ENCODE peak calls at places on chromosomes 16 and 17, in six cellular contexts. S is spleen, L is kidney epithelial cell, H is GM06990, I is uterus, P is astrocyte of the spinal cord. U is an unnamed sample.

GRCh38 chr16:56481468-56482112 is 30.2 kb downstream of the OGFOD1 start:
- DNase-seq in I (no peak), L (peak; percentile 26), P (peak; percentile 72), S (no peak), H (no peak), U (no peak)

GRCh38 chr17:48011405-48012150 is 26.0 kb downstream of the COPZ2 start:
- DNase-seq in P (no peak), H (no peak), L (no peak), I (no peak), S (peak; percentile 66), U (no peak)

GRCh38 chr17:41760878-41761277 is 25.6 kb downstream of the JUP start:
- DNase-seq in P (no peak), L (no peak), S (no peak), I (no peak), H (no peak), U (no peak)

GRCh38 chr16:79158337-79158736 is 442.2 kb downstream of the MAF start:
- DNase-seq in I (no peak), S (no peak), H (no peak), P (no peak), L (no peak), U (no peak)

GRCh38 chr17:78113804-78114785 is 14.5 kb downstream of the TMC6 start:
- DNase-seq in I (no peak), L (no peak), P (no peak), S (peak; percentile 68), H (peak; percentile 60), U (no peak)

GRCh38 chr16:60142991-60143705 is 1409.0 kb upstream of the GOT2 start:
- DNase-seq in L (no peak), I (no peak), S (no peak), P (peak; percentile 27), H (no peak), U (no peak)

GRCh38 chr17:72531729-72532128 is 410.9 kb downstream of the SOX9 start:
- DNase-seq in S (no peak), I (no peak), P (no peak), H (no peak), L (no peak), U (no peak)

GRCh38 chr17:4516740-4517139 is 18.1 kb downstream of the SPNS2 start:
- DNase-seq in L (no peak), I (no peak), H (no peak), S (no peak), P (no peak), U (no peak)

GRCh38 chr16:14511798-14512131 is 118.3 kb downstream of the PARN start:
- DNase-seq in I (no peak), L (no peak), H (no peak), S (no peak), P (no peak), U (no peak)

GRCh38 chr17:79789943-79790804 is 6.7 kb downstream of the CBX8 start:
- DNase-seq in I (no peak), H (peak; percentile 53), L (no peak), P (no peak), S (peak; percentile 86), U (no peak)

GRCh38 chr17:35548213-35548810 is 10.8 kb upstream of the SLFN12L start:
- DNase-seq in H (no peak), L (no peak), S (no peak), P (no peak), I (no peak), U (no peak)

GRCh38 chr16:520847-521246 is 6.7 kb upstream of the CAPN15 start:
- DNase-seq in I (no peak), S (no peak), P (no peak), H (peak; percentile 13), L (no peak), U (no peak)

GRCh38 chr16:87740909-87741424 is 24.8 kb downstream of the KLHDC4 start:
- DNase-seq in I (no peak), H (no peak), S (no peak), P (peak; percentile 79), L (no peak), U (peak; percentile 13)

GRCh38 chr16:55257971-55258613 is 65.9 kb upstream of the IRX6 start:
- DNase-seq in L (no peak), H (peak; percentile 63), P (peak; percentile 44), S (peak; percentile 76), I (no peak), U (peak; percentile 23)

GRCh38 chr16:19589771-19590302 is 34.3 kb downstream of the VPS35L start:
- DNase-seq in S (no peak), L (no peak), P (peak; percentile 71), I (no peak), H (peak; percentile 20), U (peak; percentile 66)

GRCh38 chr17:15655162-15655561 is 28.9 kb downstream of the TRIM16 start:
- DNase-seq in H (no peak), I (no peak), L (no peak), P (no peak), S (no peak), U (no peak)

GRCh38 chr17:28227278-28228108 is 91.5 kb upstream of the TMEM97 start:
- DNase-seq in H (peak; percentile 31), P (peak; percentile 37), S (peak; percentile 75), I (no peak), L (peak; percentile 57), U (no peak)

GRCh38 chr16:67468731-67469130 is 12.2 kb downstream of the ATP6V0D1 start:
- DNase-seq in I (no peak), L (no peak), P (no peak), S (no peak), H (no peak), U (no peak)

GRCh38 chr17:73005360-73005759 is 87.1 kb downstream of the SLC39A11 start:
- DNase-seq in H (no peak), L (no peak), I (no peak), S (no peak), P (no peak), U (no peak)

GRCh38 chr17:73292031-73292531 is 19.7 kb downstream of the CDC42EP4 start:
- DNase-seq in I (no peak), L (peak; percentile 74), P (peak; percentile 82), S (no peak), H (no peak), U (no peak)

GRCh38 chr17:3691539-3692166 is 4.3 kb downstream of the P2RX5 start:
- DNase-seq in H (no peak), P (no peak), L (no peak), I (no peak), S (no peak), U (no peak)

GRCh38 chr17:14211778-14212177 is 24.9 kb downstream of the CDRT15 start:
- DNase-seq in L (no peak), S (peak; percentile 87), I (peak; percentile 27), P (no peak), H (no peak), U (no peak)

GRCh38 chr17:79737922-79738578 is 7.3 kb downstream of the ENPP7 start:
- DNase-seq in I (no peak), H (no peak), P (no peak), L (no peak), S (no peak), U (no peak)

GRCh38 chr17:67421869-67422273 is 44.8 kb downstream of the PITPNC1 start:
- DNase-seq in I (no peak), S (no peak), P (peak; percentile 93), L (peak; percentile 98), H (no peak), U (peak; percentile 82)

GRCh38 chr16:53611151-53611802 is 92.4 kb downstream of the RPGRIP1L start:
- DNase-seq in H (no peak), P (no peak), S (no peak), L (no peak), I (no peak), U (no peak)
- H3K4me3 ChIP-seq in H (no peak overlapping the region), P (no peak overlapping the region), S (no peak overlapping the region), L (no peak overlapping the region), I (no peak overlapping the region), U (no peak overlapping the region)

DNA sequence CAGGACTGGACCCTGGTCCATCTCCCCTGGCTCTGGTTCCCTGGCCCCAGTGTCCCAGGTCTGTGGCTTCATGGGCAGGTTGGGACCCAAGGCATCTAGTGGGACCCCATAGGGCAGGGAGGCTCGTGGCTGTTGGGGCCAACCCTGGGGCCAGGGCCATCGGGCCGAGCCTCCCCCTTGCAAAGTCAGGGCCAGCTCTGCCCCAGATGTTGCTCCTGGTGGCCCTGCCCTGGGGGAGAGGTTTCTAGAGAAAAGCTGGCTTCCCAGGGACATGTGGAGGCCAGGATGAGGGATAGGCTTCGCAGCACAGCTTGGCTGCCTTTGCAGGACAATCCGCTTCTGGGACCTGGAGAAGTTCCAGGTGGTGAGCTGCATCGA is 16.6 kb downstream of the KATNB1 start:
- DNase-seq in S (no peak), P (no peak), I (no peak), L (no peak), H (no peak), U (no peak)
- TF ChIP-seq CTCF in S (no peak), P (no peak), I (no peak), L (no peak), H (no peak), U (no peak)

DNA sequence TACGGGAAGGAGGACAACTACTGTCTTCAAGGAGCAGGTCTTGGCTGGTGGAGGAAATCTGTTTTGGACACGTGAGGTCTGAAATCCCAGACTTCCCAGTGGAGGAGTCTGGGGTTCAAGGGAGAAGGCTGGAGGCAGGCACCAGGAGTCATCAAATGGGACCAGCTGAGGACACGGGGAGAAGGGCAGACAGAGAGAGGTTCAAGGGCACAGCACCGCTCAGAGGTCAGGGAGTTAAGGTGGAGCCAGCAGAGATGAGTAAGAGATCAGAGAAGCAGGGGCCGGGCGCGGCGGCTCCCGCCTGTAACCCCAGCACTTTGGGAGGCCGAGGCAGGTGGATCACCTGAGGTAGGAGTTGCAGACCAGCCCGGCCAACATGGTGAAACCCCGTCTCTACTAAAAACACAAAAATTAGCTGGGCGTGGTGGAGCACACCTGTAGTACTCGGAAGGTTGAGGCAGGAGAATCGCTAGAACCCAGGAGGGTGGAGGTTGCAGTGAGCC is 10.4 kb upstream of the SMIM5 start:
- DNase-seq in L (no peak), H (no peak), S (no peak), I (no peak), P (no peak), U (no peak)
- H3K4me3 ChIP-seq in L (no peak overlapping the region), H (no peak overlapping the region), S (no peak overlapping the region), I (no peak overlapping the region), P (no peak overlapping the region), U (no peak overlapping the region)

GRCh38 chr17:81034779-81035388 is at the start of gene BAIAP2:
- DNase-seq in H (peak; percentile 87), L (no peak), S (peak; percentile 97), P (peak; percentile 93), I (peak; percentile 95), U (peak; percentile 59)
- TF ChIP-seq CTCF in H (peak; percentile 13), L (no peak), S (no peak), P (no peak), I (peak; percentile 35), U (no peak)

U was measured in AG09309.